ENCODE peak calls at places on chromosomes 11 and 22, in four cellular contexts. P is dorsolateral prefrontal cortex, J is BJ, U is uterus. E is an unnamed sample.

GRCh38 chr22:23790819-23791736 is 4.3 kb downstream of the SMARCB1 start:
- DNase-seq in P (no peak), J (peak; percentile 86), U (peak; percentile 80), E (peak; percentile 89)

GRCh38 chr22:50200333-50201190 is at the start of gene SELENOO:
- DNase-seq in P (peak; percentile 85), J (no peak), U (peak; percentile 93), E (peak; percentile 60)

GRCh38 chr11:33861366-33861765 is 30.5 kb downstream of the LMO2 start:
- DNase-seq in P (no peak), J (no peak), U (no peak), E (no peak)

GRCh38 chr11:66020618-66021357 is 5.5 kb downstream of the CATSPER1 start:
- DNase-seq in P (no peak), J (no peak), U (no peak), E (no peak)

GRCh38 chr11:16191852-16192240 is 164.5 kb downstream of the SOX6 start:
- DNase-seq in P (no peak), J (no peak), U (no peak), E (no peak)

GRCh38 chr11:122439911-122440782 is 215.4 kb upstream of the UBASH3B start:
- DNase-seq in P (peak; percentile 22), J (no peak), U (peak; percentile 40), E (peak; percentile 7)

GRCh38 chr11:19827399-19828135 is 114.9 kb downstream of the NAV2 start:
- DNase-seq in P (no peak), J (no peak), U (no peak), E (no peak)

GRCh38 chr11:73350908-73351636 is 25.1 kb upstream of the RELT start:
- DNase-seq in P (no peak), J (no peak), U (no peak), E (peak; percentile 52)

GRCh38 chr11:24406389-24406788 is 90.5 kb upstream of the LUZP2 start:
- DNase-seq in P (no peak), J (no peak), U (no peak), E (no peak)

GRCh38 chr11:19598876-19599275 is 113.8 kb upstream of the NAV2 start:
- DNase-seq in P (no peak), J (no peak), U (no peak), E (no peak)

GRCh38 chr22:38170469-38170868 is 11.2 kb downstream of the PLA2G6 start:
- DNase-seq in P (no peak), J (no peak), U (no peak), E (no peak)

GRCh38 chr11:31882951-31883392 is 71.8 kb upstream of the PAX6 start:
- DNase-seq in P (no peak), J (no peak), U (no peak), E (no peak)

GRCh38 chr11:57324154-57324885 is 432 bp downstream of the TNKS1BP1 start:
- DNase-seq in P (no peak), J (no peak), U (peak; percentile 60), E (no peak)

GRCh38 chr11:44774131-44774530 is 47.4 kb downstream of the TSPAN18 start:
- DNase-seq in P (no peak), J (no peak), U (peak; percentile 46), E (no peak)

GRCh38 chr11:35675901-35676610 is 13.5 kb downstream of the TRIM44 start:
- DNase-seq in P (no peak), J (no peak), U (no peak), E (no peak)

GRCh38 chr11:104073950-104074349 is 37.5 kb downstream of the DDI1 start:
- DNase-seq in P (no peak), J (no peak), U (no peak), E (no peak)

GRCh38 chr11:889686-890475 is 20.7 kb downstream of the CHID1 start:
- DNase-seq in P (no peak), J (no peak), U (no peak), E (no peak)

GRCh38 chr11:32852142-32852541 is 22.4 kb downstream of the PRRG4 start:
- DNase-seq in P (no peak), J (peak; percentile 5), U (no peak), E (no peak)

DNA sequence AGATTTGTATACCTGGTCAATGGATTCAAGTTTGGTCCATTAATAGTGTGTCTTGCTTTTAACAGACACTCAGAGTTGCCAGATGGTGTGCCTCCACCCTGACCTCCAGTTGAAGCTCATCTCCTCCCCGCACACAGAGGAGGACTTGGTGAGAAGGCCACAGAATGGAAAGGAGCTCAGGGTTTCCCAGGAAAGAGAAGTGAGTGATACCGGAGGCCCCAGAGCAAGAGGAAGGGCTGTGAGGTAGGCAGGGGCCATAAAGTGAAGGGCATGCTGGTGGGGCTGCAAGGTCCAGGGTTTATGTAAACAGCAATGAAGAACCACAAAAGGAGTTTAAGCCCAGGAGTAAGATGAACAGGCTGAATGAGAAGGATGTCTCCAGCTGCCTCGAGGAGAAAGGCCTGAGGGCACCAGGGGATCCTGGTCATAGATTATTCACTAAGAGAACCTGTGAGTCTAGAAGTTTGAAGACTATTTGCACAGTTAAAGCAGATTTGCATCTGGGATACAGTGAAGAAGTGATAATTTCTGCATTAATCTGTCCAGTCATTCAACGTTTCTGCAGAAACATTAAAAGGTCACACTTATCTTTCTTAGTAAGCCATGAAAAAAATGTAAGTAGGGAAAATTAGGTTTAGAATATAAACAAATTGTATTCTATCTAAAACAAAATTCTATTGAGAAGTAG is 67.5 kb upstream of the VPREB1 start:
- DNase-seq in P (no peak), J (no peak), U (no peak), E (no peak)
- TF ChIP-seq CTCF in P (no peak), J (no peak), U (no peak), E (no peak)

GRCh38 chr22:47601666-47602065 is 839.2 kb downstream of the TBC1D22A start:
- DNase-seq in P (no peak), J (no peak), U (no peak), E (no peak)
- TF ChIP-seq CTCF in P (no peak), J (no peak), U (no peak), E (no peak)

DNA sequence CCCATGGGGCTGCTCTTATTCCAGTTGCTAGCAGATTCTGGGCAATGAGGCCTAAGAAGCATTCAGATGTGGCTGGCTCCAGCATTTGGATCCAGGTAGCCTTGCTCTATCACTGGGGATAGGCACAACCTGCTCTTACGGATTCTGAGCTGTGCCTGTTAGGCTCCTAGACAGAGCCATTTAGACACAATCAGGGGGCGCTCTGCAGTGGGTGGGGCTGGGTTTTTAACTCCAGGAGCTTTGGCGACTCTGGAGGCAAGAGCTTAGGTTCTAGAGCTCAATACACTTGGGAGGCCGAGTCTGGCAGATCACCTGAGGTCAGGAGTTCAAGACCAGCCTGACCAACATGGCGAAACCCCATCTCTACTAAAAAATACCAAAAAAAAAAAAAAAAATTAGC is 32.0 kb downstream of the KCNC1 start:
- DNase-seq in P (no peak), J (no peak), U (no peak), E (no peak)
- TF ChIP-seq CTCF in P (no peak), J (no peak), U (no peak), E (no peak)

GRCh38 chr11:86408845-86409244 is 34.2 kb downstream of the CCDC81 start:
- DNase-seq in P (no peak), J (no peak), U (no peak), E (no peak)
- TF ChIP-seq CTCF in P (no peak), J (peak; percentile 43), U (no peak), E (peak; percentile 35)

DNA sequence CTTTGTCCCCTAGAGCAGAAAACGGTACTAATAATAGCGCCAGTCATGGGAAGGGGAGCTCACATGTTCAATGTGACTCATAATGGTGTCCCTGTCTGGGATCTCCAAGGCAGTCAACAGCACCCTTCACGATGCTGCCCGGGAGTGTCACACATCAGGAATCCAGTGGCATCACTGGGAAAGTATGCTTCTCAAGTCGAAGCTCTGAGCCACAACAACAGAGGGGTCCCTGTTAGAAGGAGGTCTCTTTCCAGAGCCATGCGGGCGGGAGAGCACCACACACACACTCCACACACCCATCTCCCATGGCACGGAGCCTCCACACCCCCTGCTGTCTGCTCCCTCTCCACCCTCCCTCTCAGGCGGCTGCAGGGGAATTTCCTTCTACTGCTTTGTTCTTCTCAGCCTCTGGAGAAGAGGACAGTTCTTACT is 119.7 kb downstream of the ETS1 start:
- DNase-seq in P (no peak), J (peak; percentile 99), U (no peak), E (peak; percentile 69)
- TF ChIP-seq CTCF in P (no peak), J (peak; percentile 28), U (no peak), E (peak; percentile 23)

E was measured in AG09319.